ENCODE peak calls at places on chromosomes 6 and 20, in six cellular contexts. R, E, Q, P, S and M are unnamed samples.

GRCh38 chr20:23508896-23509579 is 18.1 kb downstream of the CST8 start:
- DNase-seq in S (no peak), P (no peak), E (no peak), R (peak; percentile 17), Q (no peak), M (no peak)

GRCh38 chr20:62830251-62830650 is 13.4 kb downstream of the COL9A3 start:
- DNase-seq in P (no peak), S (no peak), R (no peak), Q (no peak), E (no peak), M (no peak)

GRCh38 chr6:170162011-170162770 is 128.7 kb downstream of the DLL1 start:
- DNase-seq in S (no peak), E (no peak), Q (no peak), P (no peak), R (no peak), M (no peak)

GRCh38 chr6:111944541-111944940 is 71.3 kb upstream of the FYN start:
- DNase-seq in Q (no peak), E (no peak), S (peak; percentile 67), R (no peak), P (no peak), M (no peak)

GRCh38 chr6:44696686-44697085 is 309.2 kb downstream of the CDC5L start:
- DNase-seq in Q (no peak), R (no peak), S (no peak), E (no peak), P (no peak), M (no peak)

GRCh38 chr6:68273297-68273696 is 361.8 kb upstream of the ADGRB3 start:
- DNase-seq in R (no peak), S (no peak), E (no peak), P (no peak), Q (no peak), M (no peak)

GRCh38 chr6:158213925-158214674 is 46.0 kb downstream of the GTF2H5 start:
- DNase-seq in E (peak; percentile 74), R (peak; percentile 84), S (peak; percentile 91), P (peak; percentile 63), Q (peak; percentile 74), M (peak; percentile 81)

GRCh38 chr6:159093608-159094443 is 49.0 kb upstream of the TAGAP start:
- DNase-seq in E (no peak), P (no peak), R (no peak), Q (no peak), S (no peak), M (no peak)

GRCh38 chr20:50980851-50981713 is 22.5 kb downstream of the MOCS3 start:
- DNase-seq in R (peak; percentile 69), S (peak; percentile 75), E (peak; percentile 44), P (peak; percentile 55), Q (peak; percentile 68), M (peak; percentile 55)

GRCh38 chr20:5843054-5843731 is 93.0 kb downstream of the SHLD1 start:
- DNase-seq in R (no peak), Q (no peak), E (no peak), S (no peak), P (no peak), M (no peak)

GRCh38 chr20:48012401-48012974 is 227.2 kb upstream of the SULF2 start:
- DNase-seq in P (no peak), S (peak; percentile 96), Q (no peak), R (no peak), E (peak; percentile 15), M (no peak)

GRCh38 chr6:138250513-138251247 is 32.4 kb upstream of the PBOV1 start:
- DNase-seq in Q (no peak), P (peak; percentile 71), E (peak; percentile 75), S (peak; percentile 94), R (peak; percentile 72), M (peak; percentile 87)

GRCh38 chr6:12987783-12988182 is 271.2 kb downstream of the PHACTR1 start:
- DNase-seq in E (no peak), R (no peak), P (no peak), S (no peak), Q (no peak), M (no peak)

GRCh38 chr6:132401120-132401940 is at the start of gene MOXD1:
- DNase-seq in Q (peak; percentile 80), P (peak; percentile 47), R (no peak), S (peak; percentile 68), E (peak; percentile 53), M (peak; percentile 52)

GRCh38 chr6:79420054-79420453 is 117.2 kb downstream of the LCA5 start:
- DNase-seq in E (no peak), R (no peak), Q (peak; percentile 12), P (no peak), S (no peak), M (no peak)

GRCh38 chr6:57069920-57070331 is 20.1 kb upstream of the ZNF451 start:
- DNase-seq in S (no peak), R (no peak), Q (no peak), P (no peak), E (no peak), M (no peak)

GRCh38 chr6:23181301-23182110 is 612.1 kb downstream of the HDGFL1 start:
- DNase-seq in R (peak; percentile 7), E (no peak), Q (no peak), P (no peak), S (no peak), M (no peak)

GRCh38 chr6:49556429-49556837 is 6.0 kb downstream of the C6orf141 start:
- DNase-seq in R (no peak), S (peak; percentile 61), E (peak; percentile 90), P (no peak), Q (no peak), M (no peak)

GRCh38 chr6:13696226-13696625 is 15.4 kb downstream of the RANBP9 start:
- DNase-seq in P (no peak), Q (no peak), R (no peak), E (peak; percentile 50), S (no peak), M (no peak)

GRCh38 chr20:36573103-36573797 is at the start of gene TGIF2:
- DNase-seq in Q (peak; percentile 97), R (peak; percentile 63), E (peak; percentile 70), P (peak; percentile 87), S (peak; percentile 93), M (peak; percentile 82)

GRCh38 chr20:32168184-32168910 is 39.2 kb downstream of the PLAGL2 start:
- DNase-seq in R (no peak), Q (no peak), P (no peak), S (peak; percentile 77), E (peak; percentile 37), M (peak; percentile 27)

GRCh38 chr6:158669145-158670035 is 19.5 kb downstream of the SYTL3 start:
- DNase-seq in Q (no peak), E (peak; percentile 34), S (no peak), P (no peak), R (no peak), M (no peak)

GRCh38 chr20:7375905-7376304 is 564.4 kb downstream of the HAO1 start:
- DNase-seq in R (no peak), Q (no peak), P (no peak), E (peak; percentile 18), S (peak; percentile 47), M (no peak)

GRCh38 chr20:10585308-10585707 is 88.5 kb downstream of the JAG1 start:
- DNase-seq in S (no peak), P (no peak), R (no peak), E (no peak), Q (no peak), M (no peak)

GRCh38 chr6:106110167-106110826 is 24.2 kb downstream of the PRDM1 start:
- DNase-seq in R (no peak), E (no peak), Q (no peak), P (no peak), S (no peak), M (no peak)

GRCh38 chr6:122530440-122531046 is 58.9 kb upstream of the SERINC1 start:
- DNase-seq in E (peak; percentile 64), P (no peak), S (peak; percentile 71), Q (peak; percentile 74), R (peak; percentile 78), M (peak; percentile 40)

GRCh38 chr6:36979343-36979742 is 6.7 kb downstream of the MTCH1 start:
- DNase-seq in S (peak; percentile 63), E (no peak), Q (no peak), R (peak; percentile 88), P (no peak), M (peak; percentile 81)

GRCh38 chr6:99364026-99364425 is 14.6 kb upstream of the FAXC start:
- DNase-seq in Q (no peak), S (no peak), P (no peak), R (no peak), E (no peak), M (no peak)

GRCh38 chr6:57257911-57258541 is 35.9 kb upstream of the RAB23 start:
- DNase-seq in E (peak; percentile 54), S (peak; percentile 70), P (no peak), Q (no peak), R (no peak), M (no peak)

GRCh38 chr6:683742-684440 is 9.0 kb downstream of the EXOC2 start:
- DNase-seq in S (peak; percentile 82), E (peak; percentile 78), R (peak; percentile 7), P (no peak), Q (peak; percentile 83), M (no peak)

GRCh38 chr6:3740551-3741476 is 10.7 kb downstream of the PXDC1 start:
- DNase-seq in E (no peak), Q (no peak), P (no peak), S (no peak), R (no peak), M (no peak)

GRCh38 chr6:366972-367794 is 24.4 kb upstream of the IRF4 start:
- DNase-seq in R (no peak), Q (no peak), S (no peak), P (no peak), E (no peak), M (no peak)

GRCh38 chr20:25437153-25437581 is 29.7 kb downstream of the GINS1 start:
- DNase-seq in R (peak; percentile 8), P (no peak), E (no peak), S (peak; percentile 16), Q (no peak), M (no peak)

GRCh38 chr6:2909718-2910117 is 6.6 kb upstream of the SERPINB9 start:
- DNase-seq in S (no peak), R (no peak), P (no peak), Q (no peak), E (peak; percentile 34), M (no peak)

GRCh38 chr6:160534050-160534696 is 129.9 kb downstream of the LPA start:
- DNase-seq in P (peak; percentile 43), S (peak; percentile 65), Q (peak; percentile 72), R (peak; percentile 50), E (peak; percentile 58), M (peak; percentile 31)